ENCODE peak calls at places on chromosomes 2 and 18, in eight cellular contexts. W is IMR-90, I is transverse colon, G is HCT116, K is adrenal gland, P is heart left ventricle, H is body of pancreas, T is gastrocnemius medialis. V is an unnamed sample.

GRCh38 chr18:60984496-60984895 is 348.7 kb upstream of the CDH20 start:
- DNase-seq in I (no peak), K (no peak), W (peak), H (no peak), P (no peak), G (no peak), T (no peak), V (no peak)

GRCh38 chr2:44324971-44325426 is 36.3 kb downstream of the PREPL start:
- DNase-seq in K (no peak), W (peak), I (no peak), G (no peak), H (peak), P (peak), T (no peak), V (no peak)

GRCh38 chr2:72367530-72368225 is 220.0 kb upstream of the CYP26B1 start:
- DNase-seq in H (peak), T (peak), I (peak), W (peak), K (peak), G (peak), P (peak), V (no peak)

GRCh38 chr2:36087344-36087743 is 268.2 kb upstream of the CRIM1 start:
- DNase-seq in K (no peak), I (no peak), W (no peak), G (no peak), H (no peak), T (no peak), P (no peak), V (no peak)

GRCh38 chr2:162138310-162138709 is 13.7 kb downstream of the GCG start:
- DNase-seq in P (no peak), G (no peak), W (no peak), T (no peak), H (no peak), K (no peak), I (no peak), V (no peak)

GRCh38 chr2:239263937-239264837 is 136.6 kb downstream of the HDAC4 start:
- DNase-seq in K (peak), W (peak), P (peak), T (peak), G (no peak), H (no peak), I (peak), V (no peak)

GRCh38 chr2:26483957-26484565 is 6.1 kb upstream of the OTOF start:
- DNase-seq in G (no peak), I (no peak), W (no peak), H (peak), T (peak), P (peak), K (peak), V (peak)

GRCh38 chr2:108583903-108584520 is 49.7 kb downstream of the LIMS1 start:
- DNase-seq in P (peak), T (peak), H (peak), I (peak), G (no peak), W (peak), K (peak), V (peak)

GRCh38 chr2:10951558-10952414 is 40.1 kb downstream of the KCNF1 start:
- DNase-seq in K (no peak), H (no peak), G (no peak), P (no peak), W (peak), I (no peak), T (no peak), V (no peak)

GRCh38 chr18:80244956-80245730 is 2.2 kb downstream of the PARD6G start:
- DNase-seq in I (no peak), T (no peak), W (no peak), P (no peak), H (no peak), G (no peak), K (no peak), V (no peak)

GRCh38 chr18:52130621-52131020 is 209.4 kb upstream of the DCC start:
- DNase-seq in W (no peak), I (no peak), H (no peak), G (no peak), T (no peak), K (no peak), P (no peak), V (no peak)

GRCh38 chr18:49768051-49768391 is 45.3 kb downstream of the ACAA2 start:
- DNase-seq in G (peak), H (peak), T (peak), K (no peak), P (peak), W (peak), I (peak), V (no peak)

GRCh38 chr18:75198046-75198445 is 10.9 kb downstream of the PTGR3 start:
- DNase-seq in H (no peak), K (no peak), W (peak), P (no peak), T (no peak), G (no peak), I (no peak), V (no peak)

GRCh38 chr18:74249181-74249968 is 42.4 kb downstream of the CYB5A start:
- DNase-seq in G (no peak), T (no peak), H (no peak), W (peak), P (no peak), K (peak), I (no peak), V (no peak)

GRCh38 chr18:13313006-13313661 is 94.6 kb downstream of the LDLRAD4 start:
- DNase-seq in G (no peak), I (no peak), W (no peak), H (no peak), P (no peak), K (no peak), T (no peak), V (no peak)

GRCh38 chr18:49185636-49186035 is 234.9 kb upstream of the SMAD7 start:
- DNase-seq in H (no peak), K (no peak), G (no peak), P (no peak), T (no peak), I (no peak), W (peak), V (no peak)

GRCh38 chr2:34353498-34354113 is 754.5 kb upstream of the FAM98A start:
- DNase-seq in I (no peak), T (no peak), H (no peak), G (no peak), P (no peak), K (no peak), W (no peak), V (no peak)

GRCh38 chr18:79572093-79572780 is 107.4 kb upstream of the CTDP1 start:
- DNase-seq in T (no peak), G (no peak), P (peak), K (no peak), I (no peak), H (peak), W (no peak), V (peak)

GRCh38 chr2:25421746-25422431 is 80.2 kb upstream of the DNMT3A start:
- DNase-seq in P (no peak), G (no peak), H (no peak), W (no peak), I (no peak), T (no peak), K (no peak), V (no peak)

GRCh38 chr2:32647180-32647651 is 19.4 kb downstream of the TTC27 start:
- DNase-seq in I (no peak), P (peak), G (no peak), K (no peak), H (no peak), W (peak), T (no peak), V (no peak)

GRCh38 chr18:2805970-2806943 is 40.5 kb upstream of the EMILIN2 start:
- DNase-seq in W (peak), P (no peak), G (no peak), T (no peak), K (no peak), H (no peak), I (no peak), V (no peak)

GRCh38 chr2:3317277-3317685 is 60.3 kb downstream of the EIPR1 start:
- DNase-seq in I (no peak), K (no peak), T (no peak), H (no peak), G (no peak), P (no peak), W (no peak), V (no peak)

GRCh38 chr2:175575346-175576258 is 394.1 kb upstream of the ATP5MC3 start:
- DNase-seq in H (no peak), I (no peak), K (no peak), P (peak), G (no peak), W (no peak), T (no peak), V (no peak)

GRCh38 chr2:154490540-154490939 is 208.0 kb upstream of the KCNJ3 start:
- DNase-seq in G (no peak), I (no peak), T (no peak), K (no peak), W (no peak), P (no peak), H (no peak), V (no peak)

GRCh38 chr18:48785686-48786470 is 164.9 kb downstream of the SMAD7 start:
- DNase-seq in W (no peak), P (peak), H (no peak), G (no peak), I (no peak), K (no peak), T (peak), V (no peak)

GRCh38 chr2:162000466-162000865 is 73.5 kb downstream of the DPP4 start:
- DNase-seq in P (no peak), I (no peak), G (no peak), H (no peak), K (no peak), W (no peak), T (no peak), V (no peak)

GRCh38 chr2:4828682-4829374 is 863.4 kb upstream of the SOX11 start:
- DNase-seq in G (no peak), W (no peak), P (no peak), I (no peak), K (no peak), H (no peak), T (no peak), V (no peak)

GRCh38 chr2:67221266-67221665 is 175.9 kb upstream of the ETAA1 start:
- DNase-seq in G (no peak), P (no peak), H (no peak), W (peak), K (no peak), I (no peak), T (no peak), V (no peak)

GRCh38 chr18:39911716-39912115 is 2043.3 kb upstream of the PIK3C3 start:
- DNase-seq in P (no peak), I (no peak), T (no peak), K (no peak), G (no peak), H (no peak), W (no peak), V (no peak)

GRCh38 chr2:213315168-213315876 is 31.1 kb downstream of the SPAG16 start:
- DNase-seq in T (no peak), I (no peak), K (no peak), W (no peak), G (no peak), H (no peak), P (no peak), V (no peak)

GRCh38 chr2:206084468-206084869 is 1.5 kb downstream of the INO80D start:
- DNase-seq in H (peak), W (peak), P (peak), I (peak), G (peak), K (peak), T (peak), V (peak)

GRCh38 chr2:54656863-54657262 is 66.6 kb upstream of the EML6 start:
- DNase-seq in K (no peak), G (no peak), T (no peak), P (no peak), H (no peak), W (no peak), I (no peak), V (no peak)

GRCh38 chr2:221973902-221974301 is 324.9 kb downstream of the PAX3 start:
- DNase-seq in T (no peak), K (no peak), I (no peak), G (no peak), W (no peak), P (no peak), H (no peak), V (no peak)

GRCh38 chr2:152580722-152581121 is 136.5 kb downstream of the PRPF40A start:
- DNase-seq in P (no peak), G (no peak), K (no peak), W (no peak), T (no peak), I (no peak), H (no peak), V (no peak)

GRCh38 chr18:9792565-9793226 is 84.6 kb downstream of the RAB31 start:
- DNase-seq in T (no peak), I (no peak), P (no peak), K (no peak), G (no peak), H (no peak), W (no peak), V (no peak)

GRCh38 chr2:190648289-190649034 is 421 bp upstream of the NAB1 start:
- DNase-seq in T (peak), I (peak), H (peak), W (peak), P (peak), K (peak), G (peak), V (peak)
- TF ChIP-seq POLR2A in T (peak), I (peak), H (peak), W (no peak), P (peak), K (peak), G (no peak), V (peak)

DNA sequence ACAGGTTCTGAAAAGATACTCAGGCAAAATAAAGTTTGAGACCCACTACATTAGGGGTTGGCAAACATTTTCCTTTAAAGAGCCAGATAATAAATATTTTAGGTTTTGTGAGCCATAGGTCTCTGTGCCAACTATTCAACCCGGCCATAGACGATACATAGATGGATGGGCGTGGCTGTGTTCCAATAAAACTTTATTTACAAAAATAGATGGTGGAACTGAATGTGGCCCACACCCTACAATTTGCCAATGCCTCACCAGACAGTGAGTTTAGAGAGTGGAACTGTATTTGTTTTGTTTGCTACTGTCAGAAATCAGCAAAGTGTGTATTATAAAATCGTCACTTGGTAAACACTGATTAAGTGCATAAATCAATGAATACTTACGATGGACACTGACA is 78.0 kb downstream of the ACKR3 start:
- DNase-seq in T (no peak), W (no peak), I (no peak), K (no peak), P (no peak), G (no peak), H (no peak), V (no peak)
- H3K27ac ChIP-seq in T (no peak), W (no peak), I (no peak), K (no peak), P (no peak), G (no peak), H (no peak), V (no peak)

GRCh38 chr2:135688002-135688401 is 53.7 kb upstream of the UBXN4 start:
- DNase-seq in I (no peak), G (no peak), K (no peak), T (no peak), H (no peak), P (no peak), W (peak), V (no peak)
- H3K4me3 ChIP-seq in I (no peak), G (no peak), K (no peak), T (no peak), H (no peak), P (no peak), W (no peak), V (no peak)

GRCh38 chr2:112481528-112482228 is at the start of gene TTL:
- DNase-seq in P (peak), G (no peak), H (peak), W (peak), I (peak), K (peak), T (peak), V (peak)
- TF ChIP-seq POLR2A in P (peak), G (no peak), H (no peak), W (no peak), I (no peak), K (peak), T (peak), V (no peak)

GRCh38 chr2:212032536-212033219 is 505.9 kb downstream of the ERBB4 start:
- DNase-seq in K (no peak), G (no peak), H (no peak), I (no peak), P (no peak), T (no peak), W (peak), V (no peak)
- H3K27ac ChIP-seq in K (no peak), G (no peak), H (no peak), I (no peak), P (no peak), T (no peak), W (no peak), V (no peak)

DNA sequence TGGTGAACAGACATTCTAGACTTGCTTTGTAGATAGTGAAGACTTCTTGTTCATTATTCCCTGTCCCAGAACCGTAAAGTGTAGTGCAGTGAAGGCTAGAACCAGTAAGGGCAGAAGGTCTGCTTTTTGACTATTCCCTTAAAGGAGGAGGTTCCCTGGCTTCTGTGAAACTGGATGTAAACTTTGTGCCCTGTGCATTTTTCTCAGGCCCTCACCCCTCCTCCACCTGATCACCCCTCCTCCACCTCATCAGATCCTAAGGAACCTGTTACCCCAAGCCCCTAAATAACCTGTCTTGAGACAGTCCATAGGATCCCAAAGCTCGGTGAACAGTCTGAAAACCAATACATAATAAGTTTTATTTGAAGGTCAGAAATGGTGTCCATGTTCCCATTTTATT is 33.7 kb downstream of the SFT2D3 start:
- DNase-seq in W (no peak), I (no peak), H (no peak), K (no peak), P (no peak), T (no peak), G (no peak), V (no peak)
- H3K4me3 ChIP-seq in W (no peak), I (no peak), H (no peak), K (no peak), P (no peak), T (no peak), G (no peak), V (no peak)

GRCh38 chr18:46696268-46696667 is 39.2 kb upstream of the LOXHD1 start:
- DNase-seq in W (no peak), G (no peak), T (peak), P (peak), K (peak), I (no peak), H (no peak), V (no peak)
- TF ChIP-seq POLR2A in W (no peak), G (no peak), T (no peak), P (no peak), K (no peak), I (no peak), H (no peak), V (no peak)

V was measured in ovary.